ENCODE peak calls at places on chromosomes 13 and 19, in nine cellular contexts. K is transverse colon; R is upper lobe of right lung; P is pancreas; H is GM23338; C is heart right ventricle; Q is CD4-positive, CD25-positive, alpha-beta regulatory T cell; W is astrocyte; F is adrenal gland. N is an unnamed sample.

GRCh38 chr13:51995677-51996551 is 15.3 kb downstream of the ATP7B start:
- DNase-seq in P (peak; percentile 83), R (no peak), C (peak; percentile 29), Q (no peak), H (peak; percentile 33), F (no peak), K (peak; percentile 45), W (peak; percentile 18), N (no peak)

GRCh38 chr19:23273594-23274412 is 23.6 kb upstream of the ZNF724 start:
- DNase-seq in W (peak; percentile 80), C (peak; percentile 91), H (peak; percentile 98), R (peak; percentile 95), F (peak; percentile 97), K (peak; percentile 96), Q (peak; percentile 88), P (peak; percentile 92), N (peak; percentile 91)

GRCh38 chr19:45999653-46000121 is 4.4 kb downstream of the CCDC61 start:
- DNase-seq in K (no peak), R (no peak), W (no peak), P (no peak), F (peak; percentile 87), H (peak; percentile 87), C (no peak), Q (no peak), N (no peak)

GRCh38 chr13:96779691-96780090 is 214.6 kb downstream of the OXGR1 start:
- DNase-seq in Q (no peak), W (no peak), C (no peak), R (no peak), F (no peak), P (no peak), H (no peak), K (no peak), N (no peak)

GRCh38 chr19:13228561-13228960 is 78.3 kb downstream of the IER2 start:
- DNase-seq in F (no peak), W (no peak), P (no peak), H (no peak), C (no peak), Q (no peak), R (no peak), K (no peak), N (no peak)

GRCh38 chr19:16315825-16316505 is 8.7 kb upstream of the KLF2 start:
- DNase-seq in R (no peak), C (peak; percentile 30), Q (no peak), F (peak; percentile 85), P (no peak), W (peak; percentile 98), H (no peak), K (peak; percentile 45), N (no peak)

GRCh38 chr13:29566864-29567263 is 28.6 kb downstream of the SLC7A1 start:
- DNase-seq in K (no peak), Q (no peak), C (no peak), W (no peak), F (no peak), P (no peak), R (no peak), H (no peak), N (no peak)

GRCh38 chr19:43620061-43621001 is 902 bp upstream of the ZNF428 start:
- DNase-seq in R (no peak), Q (peak; percentile 81), W (no peak), F (no peak), P (no peak), H (no peak), C (peak; percentile 87), K (no peak), N (no peak)

GRCh38 chr19:5718032-5718578 is 1.8 kb downstream of the LONP1 start:
- DNase-seq in Q (no peak), C (no peak), W (peak; percentile 42), K (no peak), P (peak; percentile 18), H (no peak), F (peak; percentile 76), R (no peak), N (no peak)

GRCh38 chr19:12975221-12975756 is 5.9 kb downstream of the DAND5 start:
- DNase-seq in F (no peak), Q (no peak), C (no peak), H (no peak), R (no peak), K (no peak), W (no peak), P (no peak), N (no peak)

GRCh38 chr19:6260912-6261636 is 18.7 kb downstream of the MLLT1 start:
- DNase-seq in C (no peak), R (no peak), P (no peak), Q (no peak), H (peak; percentile 82), W (no peak), K (no peak), F (no peak), N (no peak)

GRCh38 chr19:28726533-28726932 is 486.4 kb downstream of the UQCRFS1 start:
- DNase-seq in W (no peak), K (no peak), H (no peak), F (no peak), P (no peak), R (no peak), Q (no peak), C (no peak), N (no peak)

GRCh38 chr19:30897034-30897433 is 452.2 kb downstream of the TSHZ3 start:
- DNase-seq in K (no peak), P (no peak), R (no peak), Q (no peak), C (no peak), F (no peak), W (no peak), H (no peak), N (no peak)

GRCh38 chr13:21735621-21736401 is 64.9 kb downstream of the FGF9 start:
- DNase-seq in F (peak; percentile 57), R (no peak), C (peak; percentile 21), Q (no peak), H (peak; percentile 12), W (no peak), K (no peak), P (no peak), N (no peak)
- H3K27me3 ChIP-seq in F (no peaks in the 10 kb centered on the region), R (no peaks in the 10 kb centered on the region), C (no peaks in the 10 kb centered on the region), Q (no peaks in the 10 kb centered on the region), H (no peaks in the 10 kb centered on the region), W (no peaks in the 10 kb centered on the region), K (no peaks in the 10 kb centered on the region), P (no peaks in the 10 kb centered on the region), N (no peaks in the 10 kb centered on the region)

GRCh38 chr13:76329004-76329403 is 557.2 kb downstream of the KCTD12 start:
- DNase-seq in Q (no peak), F (no peak), K (no peak), R (no peak), P (no peak), H (no peak), C (no peak), W (no peak), N (no peak)

GRCh38 chr13:76330216-76330615 is 556.0 kb downstream of the KCTD12 start:
- DNase-seq in R (no peak), H (no peak), Q (no peak), K (no peak), F (no peak), P (no peak), C (no peak), W (no peak), N (no peak)

GRCh38 chr13:76331948-76332712 is 554.1 kb downstream of the KCTD12 start:
- DNase-seq in R (no peak), P (no peak), F (no peak), H (no peak), Q (no peak), K (no peak), C (no peak), W (peak; percentile 27), N (no peak)

GRCh38 chr13:76326343-76326742 is 559.9 kb downstream of the KCTD12 start:
- DNase-seq in Q (no peak), C (no peak), K (no peak), R (no peak), H (no peak), W (no peak), F (no peak), P (no peak), N (no peak)

GRCh38 chr13:76330756-76331155 is 555.4 kb downstream of the KCTD12 start:
- DNase-seq in K (no peak), C (no peak), W (no peak), F (no peak), H (no peak), P (no peak), R (no peak), Q (no peak), N (no peak)
- H3K27me3 ChIP-seq in K (no peaks in the 10 kb centered on the region), C (no peaks in the 10 kb centered on the region), W (no peaks in the 10 kb centered on the region), F (no peaks in the 10 kb centered on the region), H (peaks cover 26% of the 10 kb centered on the region), P (no peaks in the 10 kb centered on the region), R (no peaks in the 10 kb centered on the region), Q (no peaks in the 10 kb centered on the region), N (no peaks in the 10 kb centered on the region)

GRCh38 chr19:35860436-35860817 is 3.7 kb downstream of the KIRREL2 start:
- DNase-seq in R (no peak), F (no peak), Q (no peak), H (peak; percentile 50), K (no peak), C (no peak), P (no peak), W (no peak), N (no peak)

GRCh38 chr19:35862528-35862927 is 5.8 kb downstream of the KIRREL2 start:
- DNase-seq in K (no peak), P (no peak), H (peak; percentile 62), W (no peak), F (no peak), Q (no peak), R (no peak), C (no peak), N (no peak)

GRCh38 chr19:35860818-35861639 is 4.3 kb downstream of the KIRREL2 start:
- DNase-seq in Q (no peak), K (no peak), H (peak; percentile 98), P (no peak), W (no peak), R (no peak), F (no peak), C (no peak), N (no peak)

GRCh38 chr19:35863018-35863417 is 5.4 kb upstream of the APLP1 start:
- DNase-seq in W (no peak), H (no peak), C (no peak), K (no peak), Q (no peak), P (no peak), R (no peak), F (no peak), N (no peak)

GRCh38 chr19:35861640-35862160 is 5.0 kb downstream of the KIRREL2 start:
- DNase-seq in R (no peak), Q (no peak), W (no peak), F (no peak), P (no peak), H (peak; percentile 36), C (no peak), K (no peak), N (no peak)
- H3K27me3 ChIP-seq in R (peaks cover 59% of the 10 kb centered on the region), Q (peaks cover 9% of the 10 kb centered on the region), W (peaks cover 32% of the 10 kb centered on the region), F (peaks cover 24% of the 10 kb centered on the region), P (no peaks in the 10 kb centered on the region), H (peaks cover 59% of the 10 kb centered on the region), C (peaks cover 76% of the 10 kb centered on the region), K (peaks cover 76% of the 10 kb centered on the region), N (peaks cover 3% of the 10 kb centered on the region)

DNA sequence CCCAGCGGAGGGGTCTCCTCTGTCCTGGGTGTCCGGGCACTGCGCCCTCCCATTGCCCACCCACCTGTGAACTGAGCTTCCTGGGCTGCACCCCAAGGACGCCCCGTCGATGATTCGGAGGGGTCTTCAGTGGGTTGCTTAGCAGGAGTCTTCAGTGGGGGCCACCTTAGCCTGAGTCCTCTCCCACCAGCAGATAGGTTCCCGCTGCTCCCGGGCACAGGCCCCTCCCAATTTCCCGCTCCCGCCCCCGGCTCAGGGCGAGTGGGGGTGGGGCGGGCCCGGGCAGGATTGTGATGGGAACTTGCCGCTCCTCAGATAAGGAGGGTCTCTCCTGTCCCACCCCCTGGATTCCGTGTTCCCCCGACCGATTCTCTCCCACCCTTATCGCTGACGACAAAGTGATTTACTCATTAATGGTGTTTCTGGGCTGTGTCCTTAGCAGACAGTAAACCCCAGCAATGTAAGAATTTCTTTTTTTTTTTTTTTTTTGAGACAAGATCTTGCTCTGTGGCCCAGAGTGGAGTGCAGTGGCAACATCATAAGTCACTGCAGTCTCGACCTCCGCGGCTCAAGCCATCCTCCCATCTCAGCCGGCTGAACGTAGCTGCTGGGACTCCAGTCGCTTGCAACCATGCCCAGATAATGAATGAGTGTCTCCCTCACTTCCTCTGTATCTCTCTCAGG is 655 bp upstream of the S1PR5 start:
- DNase-seq in K (no peak), R (no peak), W (no peak), C (peak; percentile 31), H (peak; percentile 57), P (no peak), F (no peak), Q (no peak), N (no peak)
- H3K27me3 ChIP-seq in K (peaks cover 86% of the 10 kb centered on the region), R (peaks cover 72% of the 10 kb centered on the region), W (peaks cover 63% of the 10 kb centered on the region), C (peaks cover 83% of the 10 kb centered on the region), H (peaks cover 75% of the 10 kb centered on the region), P (no peaks in the 10 kb centered on the region), F (peaks cover 47% of the 10 kb centered on the region), Q (peaks cover 23% of the 10 kb centered on the region), N (peaks cover 7% of the 10 kb centered on the region)